ENCODE peak calls at places on chromosomes 2 and 18, in five cellular contexts. X is PC-3, J is GM12865, Z is RWPE1, T is mucosa of descending colon. N is an unnamed sample.

GRCh38 chr18:57881818-57882413 is 78.8 kb upstream of the ATP8B1 start:
- DNase-seq in X (peak; percentile 76), J (peak; percentile 75), Z (peak; percentile 41), T (peak; percentile 72), N (peak; percentile 55)

GRCh38 chr18:53018791-53019190 is 678.8 kb downstream of the DCC start:
- DNase-seq in X (no peak), J (no peak), Z (no peak), T (no peak), N (no peak)

GRCh38 chr2:218383892-218384519 is 1.9 kb downstream of the SLC11A1 start:
- DNase-seq in X (peak; percentile 25), J (no peak), Z (peak; percentile 57), T (no peak), N (no peak)

GRCh38 chr2:104860141-104860790 is 6.4 kb downstream of the POU3F3 start:
- DNase-seq in X (no peak), J (no peak), Z (no peak), T (no peak), N (peak; percentile 13)

GRCh38 chr2:168378960-168379669 is 77.0 kb upstream of the CERS6 start:
- DNase-seq in X (no peak), J (no peak), Z (no peak), T (no peak), N (no peak)

GRCh38 chr2:28276076-28276618 is 116.5 kb upstream of the FOSL2 start:
- DNase-seq in X (peak; percentile 98), J (peak; percentile 75), Z (peak; percentile 94), T (no peak), N (peak; percentile 49)

GRCh38 chr2:217033191-217033590 is 173.3 kb upstream of the TNP1 start:
- DNase-seq in X (no peak), J (no peak), Z (no peak), T (no peak), N (no peak)

GRCh38 chr2:85275984-85276540 is 51.7 kb downstream of the TGOLN2 start:
- DNase-seq in X (no peak), J (no peak), Z (no peak), T (no peak), N (no peak)

GRCh38 chr2:19295998-19296502 is 62.4 kb downstream of the OSR1 start:
- DNase-seq in X (no peak), J (no peak), Z (no peak), T (no peak), N (no peak)

GRCh38 chr2:28287261-28287915 is 105.3 kb upstream of the FOSL2 start:
- DNase-seq in X (no peak), J (no peak), Z (no peak), T (no peak), N (no peak)

GRCh38 chr2:109353806-109354745 is 225.1 kb downstream of the SH3RF3 start:
- DNase-seq in X (no peak), J (no peak), Z (no peak), T (no peak), N (no peak)

DNA sequence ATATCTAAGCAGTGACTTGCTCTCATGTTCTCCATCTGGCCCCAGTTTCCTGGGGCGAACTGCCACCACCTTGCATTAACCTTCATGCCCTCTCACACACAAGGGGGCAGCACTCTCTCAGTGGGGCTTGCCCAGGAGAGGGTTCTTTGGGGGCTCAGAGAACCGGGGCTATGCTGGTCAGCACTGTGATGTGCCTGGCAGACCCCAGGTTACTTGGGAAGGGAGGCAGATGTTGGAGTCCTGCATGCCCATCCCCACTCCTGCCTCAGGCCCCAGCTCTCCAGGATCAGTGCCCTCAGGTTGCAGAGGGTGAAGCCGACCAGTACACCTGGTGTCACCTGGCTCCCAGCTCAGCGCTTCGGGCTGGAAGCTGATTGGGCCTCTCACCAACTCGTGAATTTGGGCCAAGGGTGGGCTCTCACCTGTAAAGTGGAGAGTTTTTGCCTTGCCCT is 396.2 kb upstream of the HS6ST1 start:
- DNase-seq in X (no peak), J (no peak), Z (no peak), T (no peak), N (no peak)
- TF ChIP-seq CTCF in X (peak; percentile 16), J (peak; percentile 21), Z (no peak), T (no peak), N (peak; percentile 24)

GRCh38 chr18:28468903-28469302 is 292.0 kb upstream of the CDH2 start:
- DNase-seq in X (no peak), J (no peak), Z (no peak), T (no peak), N (no peak)
- TF ChIP-seq CTCF in X (no peak), J (no peak), Z (no peak), T (no peak), N (no peak)

DNA sequence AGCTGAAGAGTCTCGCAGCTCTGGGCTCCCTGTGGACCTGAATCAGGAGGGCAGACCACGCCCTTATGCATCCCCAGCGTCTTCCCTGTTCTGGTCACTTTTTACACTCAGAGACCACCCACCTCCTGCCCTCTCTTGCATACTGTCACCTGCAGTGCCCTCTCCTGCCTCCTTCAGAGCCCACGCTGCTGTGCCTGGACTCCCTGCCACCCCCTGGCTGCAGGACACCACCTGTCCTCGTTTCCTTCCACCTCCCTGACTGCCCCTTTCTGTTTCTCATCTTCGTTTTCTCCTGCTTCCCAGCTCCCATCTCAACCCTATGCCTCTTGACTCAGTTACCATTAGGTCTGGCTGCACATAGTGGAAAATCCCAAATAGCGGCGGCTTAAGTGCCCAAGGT is 9.2 kb upstream of the INHBB start:
- DNase-seq in X (no peak), J (no peak), Z (no peak), T (no peak), N (no peak)
- TF ChIP-seq CTCF in X (no peak), J (no peak), Z (no peak), T (no peak), N (no peak)

GRCh38 chr2:86441789-86442641 is 844 bp downstream of the KDM3A start:
- DNase-seq in X (peak; percentile 43), J (peak; percentile 76), Z (peak; percentile 26), T (peak; percentile 74), N (peak; percentile 46)
- TF ChIP-seq CTCF in X (no peak), J (no peak), Z (no peak), T (no peak), N (no peak)

GRCh38 chr2:163877316-163877715 is 141.5 kb upstream of the FIGN start:
- DNase-seq in X (peak; percentile 50), J (no peak), Z (no peak), T (no peak), N (no peak)

GRCh38 chr2:163884416-163884815 is 148.6 kb upstream of the FIGN start:
- DNase-seq in X (no peak), J (no peak), Z (no peak), T (no peak), N (no peak)

DNA sequence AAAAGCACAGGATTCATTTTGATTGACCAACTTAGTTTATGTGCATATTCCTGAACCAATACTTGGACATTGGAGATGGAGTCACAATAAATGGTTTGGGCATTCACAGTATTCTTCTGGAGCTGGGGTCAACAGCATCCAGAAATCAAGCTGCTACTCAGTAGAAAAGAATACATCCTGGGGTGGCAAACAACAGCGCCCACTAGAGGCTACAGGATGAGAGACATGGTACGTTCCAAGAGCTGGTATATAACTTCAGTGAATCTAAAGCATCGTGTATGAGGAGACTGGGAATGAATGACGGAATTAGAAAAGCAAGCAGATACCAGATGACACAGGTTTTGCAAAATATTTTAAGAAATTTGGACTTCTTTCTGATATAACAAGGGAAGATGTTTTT is 142.9 kb upstream of the FIGN start:
- DNase-seq in X (peak; percentile 61), J (peak; percentile 41), Z (peak; percentile 5), T (no peak), N (peak; percentile 4)
- TF ChIP-seq CTCF in X (peak; percentile 84), J (peak; percentile 70), Z (peak; percentile 50), T (no peak), N (peak; percentile 62)

DNA sequence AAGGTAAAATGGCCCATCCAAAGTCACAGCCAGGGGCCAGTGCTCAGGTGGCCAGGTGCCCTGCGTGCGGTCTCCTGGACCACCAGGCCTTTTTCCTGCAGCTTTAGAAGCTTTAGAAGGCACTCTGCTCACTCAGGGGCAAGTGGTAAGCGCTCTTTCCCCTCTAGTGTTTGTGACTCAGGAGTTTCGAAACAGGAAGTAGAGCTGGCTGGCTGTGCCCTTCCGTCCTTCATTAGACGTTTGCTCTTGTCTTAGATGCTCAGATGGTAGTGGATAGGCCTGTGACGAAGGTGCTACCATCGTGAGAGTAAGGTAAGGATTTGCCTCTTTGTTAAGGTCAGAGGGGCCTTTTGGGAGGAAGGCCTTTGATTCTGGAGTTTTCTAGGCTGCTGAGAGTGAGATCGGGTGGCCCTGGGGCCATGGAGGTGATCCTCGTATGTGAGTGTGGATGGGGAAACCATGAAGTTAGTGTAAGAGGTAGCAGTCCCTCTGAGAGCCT is at the start of gene CASP8:
- DNase-seq in X (peak; percentile 35), J (peak; percentile 76), Z (peak; percentile 44), T (peak; percentile 35), N (peak; percentile 37)
- TF ChIP-seq CTCF in X (no peak), J (no peak), Z (no peak), T (no peak), N (no peak)